ENCODE peak calls at places on chromosomes 6 and 20, in nine cellular contexts. O is OCI-LY7, R is osteoblast, F is left ventricle myocardium inferior, C is brain microvascular endothelial cell, Q is AG09319, K is tibial artery, L is MCF 10A, S is fibroblast of mammary gland. V is an unnamed sample.

GRCh38 chr6:40713002-40713719 is 126.0 kb upstream of the LRFN2 start:
- DNase-seq in O (no peak), R (no peak), F (no peak), C (peak; percentile 20), Q (no peak), K (no peak), L (no peak), S (no peak), V (no peak)

GRCh38 chr20:38973107-38973506 is 11.0 kb downstream of the DHX35 start:
- DNase-seq in O (no peak), R (no peak), F (no peak), C (no peak), Q (no peak), K (no peak), L (no peak), S (no peak), V (no peak)

GRCh38 chr6:170206931-170207431 is 83.9 kb downstream of the DLL1 start:
- DNase-seq in O (no peak), R (no peak), F (no peak), C (no peak), Q (no peak), K (peak; percentile 46), L (no peak), S (no peak), V (no peak)

GRCh38 chr20:42254673-42255072 is 636.5 kb upstream of the CHD6 start:
- DNase-seq in O (no peak), R (no peak), F (no peak), C (no peak), Q (no peak), K (no peak), L (no peak), S (no peak), V (no peak)

GRCh38 chr6:112839525-112839961 is 492.4 kb downstream of the RFPL4B start:
- DNase-seq in O (no peak), R (peak; percentile 87), F (no peak), C (peak; percentile 69), Q (peak; percentile 7), K (no peak), L (peak; percentile 1), S (peak; percentile 36), V (no peak)

GRCh38 chr6:56840467-56841371 is 114.2 kb upstream of the BEND6 start:
- DNase-seq in O (no peak), R (peak; percentile 88), F (no peak), C (peak; percentile 67), Q (no peak), K (no peak), L (peak; percentile 33), S (peak; percentile 84), V (no peak)

GRCh38 chr6:15473741-15474161 is 189.1 kb downstream of the DTNBP1 start:
- DNase-seq in O (no peak), R (no peak), F (no peak), C (peak; percentile 56), Q (peak; percentile 59), K (no peak), L (peak; percentile 87), S (peak; percentile 92), V (no peak)

GRCh38 chr6:153989989-153990388 is 49.1 kb upstream of the OPRM1 start:
- DNase-seq in O (no peak), R (no peak), F (no peak), C (no peak), Q (no peak), K (no peak), L (no peak), S (no peak), V (no peak)

GRCh38 chr6:161227004-161227950 is 46.6 kb downstream of the AGPAT4 start:
- DNase-seq in O (no peak), R (no peak), F (no peak), C (no peak), Q (no peak), K (no peak), L (no peak), S (peak; percentile 51), V (no peak)

GRCh38 chr6:12270551-12271228 is 19.5 kb upstream of the EDN1 start:
- DNase-seq in O (no peak), R (no peak), F (no peak), C (no peak), Q (no peak), K (no peak), L (no peak), S (no peak), V (no peak)

GRCh38 chr6:155026366-155027045 is 31.4 kb downstream of the TIAM2 start:
- DNase-seq in O (no peak), R (peak; percentile 86), F (no peak), C (peak; percentile 80), Q (peak; percentile 44), K (peak; percentile 88), L (peak; percentile 97), S (peak; percentile 97), V (no peak)

GRCh38 chr20:11894072-11894471 is 23.6 kb upstream of the BTBD3 start:
- DNase-seq in O (no peak), R (no peak), F (no peak), C (no peak), Q (no peak), K (no peak), L (peak; percentile 27), S (no peak), V (no peak)

GRCh38 chr20:48945840-48946514 is 24.5 kb downstream of the ARFGEF2 start:
- DNase-seq in O (no peak), R (no peak), F (no peak), C (no peak), Q (no peak), K (no peak), L (peak; percentile 25), S (peak; percentile 25), V (no peak)

GRCh38 chr6:142207265-142207877 is 60.3 kb downstream of the VTA1 start:
- DNase-seq in O (peak; percentile 44), R (no peak), F (peak; percentile 16), C (peak; percentile 48), Q (peak; percentile 29), K (no peak), L (peak; percentile 67), S (peak; percentile 65), V (no peak)

GRCh38 chr6:32977953-32978324 is 9.5 kb downstream of the BRD2 start:
- DNase-seq in O (no peak), R (no peak), F (no peak), C (no peak), Q (no peak), K (no peak), L (no peak), S (no peak), V (no peak)

DNA sequence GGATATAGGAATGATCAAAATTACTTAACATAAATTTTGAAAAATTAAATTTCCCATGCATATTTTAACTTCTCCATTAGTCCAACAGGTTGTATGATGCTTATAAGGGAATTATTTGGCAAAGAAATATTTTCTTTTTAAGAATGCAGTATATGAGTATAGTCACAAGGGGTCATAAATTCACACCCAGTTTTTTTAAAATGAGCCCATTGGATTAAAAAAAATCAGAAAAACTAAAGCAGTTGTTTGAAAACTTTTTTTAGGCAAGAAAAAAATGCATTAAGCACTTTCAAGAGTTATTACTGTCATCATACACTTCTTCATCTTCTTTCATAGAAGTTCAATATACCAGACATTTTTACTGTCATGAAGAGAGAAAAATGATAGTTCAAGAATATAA is 404.2 kb upstream of the FLRT3 start:
- DNase-seq in O (no peak), R (no peak), F (no peak), C (no peak), Q (no peak), K (no peak), L (no peak), S (no peak), V (no peak)
- TF ChIP-seq CTCF in O (no peak), R (no peak), F (no peak), C (no peak), Q (no peak), K (no peak), L (no peak), S (no peak), V (no peak)

GRCh38 chr6:168953461-168953860 is 300.2 kb downstream of the THBS2 start:
- DNase-seq in O (no peak), R (no peak), F (no peak), C (no peak), Q (no peak), K (no peak), L (no peak), S (no peak), V (no peak)

GRCh38 chr6:168959696-168960095 is 293.9 kb downstream of the THBS2 start:
- DNase-seq in O (no peak), R (no peak), F (no peak), C (no peak), Q (no peak), K (no peak), L (no peak), S (no peak), V (no peak)

GRCh38 chr6:168956141-168956838 is 297.4 kb downstream of the THBS2 start:
- DNase-seq in O (no peak), R (peak; percentile 62), F (no peak), C (peak; percentile 11), Q (no peak), K (no peak), L (no peak), S (peak; percentile 43), V (no peak)

GRCh38 chr6:168960557-168960956 is 293.1 kb downstream of the THBS2 start:
- DNase-seq in O (no peak), R (no peak), F (peak; percentile 32), C (no peak), Q (no peak), K (no peak), L (no peak), S (no peak), V (no peak)

GRCh38 chr6:168956884-168957730 is 296.5 kb downstream of the THBS2 start:
- DNase-seq in O (peak; percentile 49), R (peak; percentile 89), F (peak; percentile 54), C (peak; percentile 87), Q (peak; percentile 66), K (peak; percentile 83), L (peak; percentile 75), S (peak; percentile 86), V (peak; percentile 71)
- TF ChIP-seq CTCF in O (peak; percentile 83), R (peak; percentile 99), F (peak; percentile 86), C (peak; percentile 94), Q (peak; percentile 96), K (peak; percentile 89), L (peak; percentile 91), S (peak; percentile 94), V (peak; percentile 49)

GRCh38 chr6:140001005-140001404 is 626.6 kb upstream of the CITED2 start:
- DNase-seq in O (no peak), R (peak; percentile 15), F (no peak), C (no peak), Q (no peak), K (no peak), L (no peak), S (peak; percentile 28), V (no peak)

GRCh38 chr6:139990865-139991264 is 616.4 kb upstream of the CITED2 start:
- DNase-seq in O (no peak), R (no peak), F (no peak), C (peak; percentile 44), Q (no peak), K (no peak), L (no peak), S (peak; percentile 32), V (no peak)

GRCh38 chr6:140001851-140002301 is 627.4 kb upstream of the CITED2 start:
- DNase-seq in O (no peak), R (peak; percentile 76), F (no peak), C (no peak), Q (peak; percentile 23), K (no peak), L (no peak), S (peak; percentile 75), V (no peak)

GRCh38 chr6:139996253-139996834 is 621.9 kb upstream of the CITED2 start:
- DNase-seq in O (peak; percentile 5), R (peak; percentile 76), F (no peak), C (no peak), Q (no peak), K (no peak), L (peak; percentile 14), S (no peak), V (peak; percentile 42)
- TF ChIP-seq CTCF in O (peak; percentile 30), R (no peak), F (peak; percentile 12), C (peak; percentile 11), Q (no peak), K (no peak), L (peak; percentile 18), S (no peak), V (no peak)

GRCh38 chr20:2398453-2398852 is 17.8 kb downstream of the TGM6 start:
- DNase-seq in O (no peak), R (no peak), F (no peak), C (no peak), Q (no peak), K (no peak), L (no peak), S (no peak), V (no peak)
- TF ChIP-seq CTCF in O (no peak), R (no peak), F (no peak), C (no peak), Q (no peak), K (no peak), L (no peak), S (no peak), V (no peak)